ENCODE peak calls at places on chromosomes 5 and 9, in six cellular contexts. P is GM12878, T is K562, E is A549, B is endothelial cell of umbilical vein, J is HepG2. I is an unnamed sample.

GRCh38 chr5:111254613-111255012 is 30.4 kb downstream of the CAMK4 start:
- DNase-seq in P (peak), T (no peak), E (no peak), B (no peak), J (no peak), I (peak)

GRCh38 chr9:130426883-130427282 is 17.9 kb upstream of the ASS1 start:
- DNase-seq in P (no peak), T (no peak), E (peak), B (peak), J (no peak), I (peak)

GRCh38 chr9:118023649-118024048 is 319.4 kb downstream of the TLR4 start:
- DNase-seq in P (no peak), T (no peak), E (no peak), B (peak), J (no peak), I (no peak)

GRCh38 chr5:1793301-1793740 is 6.3 kb downstream of the MRPL36 start:
- DNase-seq in P (no peak), T (no peak), E (no peak), B (peak), J (no peak), I (peak)

GRCh38 chr9:7097040-7097715 is 339.4 kb downstream of the KDM4C start:
- DNase-seq in P (no peak), T (no peak), E (no peak), B (no peak), J (no peak), I (no peak)

GRCh38 chr9:98899399-98900056 is 44.2 kb upstream of the COL15A1 start:
- DNase-seq in P (no peak), T (no peak), E (no peak), B (no peak), J (no peak), I (peak)

GRCh38 chr5:16866795-16867584 is 69.1 kb downstream of the MYO10 start:
- DNase-seq in P (no peak), T (no peak), E (no peak), B (no peak), J (no peak), I (no peak)

GRCh38 chr5:40165106-40165788 is 514.5 kb upstream of the PTGER4 start:
- DNase-seq in P (no peak), T (no peak), E (no peak), B (no peak), J (no peak), I (no peak)

GRCh38 chr5:138639326-138639725 is 64.1 kb upstream of the HSPA9 start:
- DNase-seq in P (no peak), T (no peak), E (no peak), B (no peak), J (no peak), I (no peak)
- TF ChIP-seq MYC in P (no peak), T (no peak), E (no peak), B (no peak), J (no peak), I (no peak)

DNA sequence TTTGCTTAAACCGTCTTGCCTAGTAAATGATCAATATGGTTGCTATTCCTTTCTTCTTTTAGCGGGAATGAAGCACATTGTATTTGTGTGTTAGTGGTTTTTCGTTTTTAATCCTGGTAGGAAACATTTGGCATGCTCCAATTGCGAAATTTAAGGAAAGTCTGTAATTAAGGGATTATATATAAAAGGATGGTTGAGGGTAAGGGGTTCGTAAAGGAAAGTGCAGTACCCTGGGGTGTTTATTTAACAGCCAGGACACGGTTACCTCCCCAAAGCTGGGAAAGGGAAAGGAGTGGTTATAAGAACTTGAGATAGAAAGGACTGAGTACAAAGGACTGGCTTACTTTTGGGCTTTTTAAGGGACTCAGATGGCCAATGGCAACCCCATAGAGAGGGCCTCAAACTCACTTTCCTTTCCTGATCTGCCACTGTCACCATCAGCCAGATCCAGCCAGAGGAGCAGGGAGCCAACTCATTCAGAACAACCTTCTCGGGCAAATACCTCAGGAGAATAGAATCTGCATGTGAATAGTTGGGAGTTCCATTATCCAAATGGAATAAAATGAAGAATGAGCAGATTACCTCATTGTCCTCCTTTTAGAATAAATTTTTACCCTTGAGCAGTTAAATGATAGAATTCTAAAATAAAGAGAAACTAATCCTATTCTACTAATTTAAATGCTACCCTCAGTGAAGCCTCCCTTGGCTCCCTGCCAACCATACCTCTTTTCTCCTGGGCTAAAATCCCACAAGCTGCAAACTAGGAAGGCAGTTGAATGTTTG is 117.7 kb downstream of the SNCAIP start:
- DNase-seq in P (no peak), T (no peak), E (no peak), B (no peak), J (no peak), I (no peak)
- TF ChIP-seq POLR2A in P (no peak), T (no peak), E (no peak), B (no peak), J (no peak), I (no peak)

GRCh38 chr5:77851229-77852067 is 75.3 kb upstream of the TBCA start:
- DNase-seq in P (no peak), T (no peak), E (no peak), B (peak), J (no peak), I (no peak)

GRCh38 chr5:77852068-77852513 is 76.0 kb upstream of the TBCA start:
- DNase-seq in P (no peak), T (no peak), E (no peak), B (peak), J (no peak), I (no peak)

GRCh38 chr5:77853353-77853907 is 77.3 kb upstream of the TBCA start:
- DNase-seq in P (no peak), T (no peak), E (no peak), B (no peak), J (no peak), I (no peak)

GRCh38 chr5:77850536-77851228 is 74.5 kb upstream of the TBCA start:
- DNase-seq in P (no peak), T (no peak), E (no peak), B (no peak), J (no peak), I (no peak)

GRCh38 chr5:77852514-77853352 is 76.6 kb upstream of the TBCA start:
- DNase-seq in P (peak), T (no peak), E (peak), B (peak), J (no peak), I (peak)
- H3K4me3 ChIP-seq in P (peak), T (no peak), E (peak), B (peak), J (peak), I (peak)

GRCh38 chr9:131984564-131984963 is 95.1 kb downstream of the MED27 start:
- DNase-seq in P (no peak), T (no peak), E (no peak), B (peak), J (no peak), I (no peak)

GRCh38 chr9:131980267-131980916 is 99.3 kb downstream of the MED27 start:
- DNase-seq in P (no peak), T (no peak), E (no peak), B (no peak), J (no peak), I (no peak)

GRCh38 chr9:131982102-131982501 is 97.6 kb downstream of the MED27 start:
- DNase-seq in P (no peak), T (no peak), E (no peak), B (no peak), J (no peak), I (no peak)

GRCh38 chr9:131981116-131981847 is 98.4 kb downstream of the MED27 start:
- DNase-seq in P (no peak), T (no peak), E (no peak), B (peak), J (no peak), I (peak)

GRCh38 chr9:131982683-131983239 is 96.9 kb downstream of the MED27 start:
- DNase-seq in P (peak), T (no peak), E (no peak), B (no peak), J (no peak), I (peak)
- TF ChIP-seq MYC in P (no peak), T (no peak), E (no peak), B (no peak), J (no peak), I (no peak)

GRCh38 chr9:4983541-4984165 is 1.4 kb upstream of the JAK2 start:
- DNase-seq in P (no peak), T (no peak), E (no peak), B (no peak), J (peak), I (peak)

GRCh38 chr9:4986291-4986690 is 1.2 kb downstream of the JAK2 start:
- DNase-seq in P (no peak), T (no peak), E (no peak), B (no peak), J (no peak), I (no peak)

GRCh38 chr9:4985376-4986266 is 549 bp downstream of the JAK2 start:
- DNase-seq in P (no peak), T (peak), E (peak), B (peak), J (no peak), I (peak)

GRCh38 chr9:4984171-4984570 is 901 bp upstream of the JAK2 start:
- DNase-seq in P (no peak), T (no peak), E (peak), B (no peak), J (peak), I (no peak)

GRCh38 chr9:4984571-4985375 is at the start of gene JAK2:
- DNase-seq in P (peak), T (peak), E (peak), B (peak), J (peak), I (peak)
- TF ChIP-seq POLR2A in P (peak), T (peak), E (peak), B (peak), J (peak), I (peak)

DNA sequence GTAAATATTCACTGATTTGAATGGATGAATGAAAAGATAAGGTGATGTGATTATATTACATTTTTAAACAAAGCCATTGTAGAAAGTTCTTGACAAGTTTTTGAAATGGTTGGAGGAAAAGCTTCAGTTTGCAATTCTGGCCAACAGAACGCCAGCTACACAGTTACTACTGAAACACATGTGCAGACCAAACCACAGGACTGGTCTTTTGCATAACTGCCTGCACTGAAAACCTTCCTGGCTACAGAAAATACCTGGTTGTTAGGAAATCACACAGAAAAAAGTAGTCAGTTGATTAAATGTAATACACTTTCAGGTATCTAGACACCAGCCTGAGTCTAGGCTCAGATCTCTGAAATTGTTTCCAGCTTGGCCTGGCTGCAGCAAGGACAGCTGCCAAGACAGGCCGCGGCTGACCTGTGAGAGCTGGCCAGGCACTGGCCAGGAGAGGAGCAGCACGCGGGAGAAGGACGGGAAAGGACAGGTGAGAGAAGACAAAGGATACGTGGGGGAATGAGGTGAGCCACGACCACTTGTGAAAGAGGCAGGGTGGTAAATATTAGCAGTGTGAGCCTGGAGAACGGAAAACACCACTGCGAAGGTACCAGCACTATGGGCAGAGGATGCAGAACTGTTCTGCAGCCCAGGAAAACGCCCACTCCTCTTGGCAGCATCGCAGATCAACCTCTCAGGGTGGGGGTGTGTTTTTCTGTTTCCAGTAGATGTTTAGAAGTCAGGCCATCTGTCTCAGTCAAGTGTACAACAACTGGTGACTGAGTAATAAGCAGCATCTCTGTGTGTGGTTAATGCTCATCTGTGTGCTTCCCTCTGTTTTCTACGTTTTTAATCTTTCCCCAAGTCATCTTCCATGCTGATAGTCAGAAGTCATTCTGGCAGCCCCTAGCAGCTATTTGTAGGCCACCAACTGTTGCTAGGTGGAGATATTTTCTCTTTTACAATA is 137.4 kb downstream of the SCAMP1 start:
- DNase-seq in P (no peak), T (no peak), E (no peak), B (no peak), J (no peak), I (no peak)
- H3K4me3 ChIP-seq in P (peak), T (no peak), E (no peak), B (no peak), J (no peak), I (no peak)

GRCh38 chr9:13113751-13114150 is 165.7 kb downstream of the MPDZ start:
- DNase-seq in P (no peak), T (no peak), E (no peak), B (no peak), J (no peak), I (no peak)

GRCh38 chr9:13113201-13113600 is 166.3 kb downstream of the MPDZ start:
- DNase-seq in P (no peak), T (no peak), E (no peak), B (no peak), J (no peak), I (no peak)

GRCh38 chr9:13109781-13110180 is 169.7 kb downstream of the MPDZ start:
- DNase-seq in P (no peak), T (no peak), E (no peak), B (no peak), J (no peak), I (no peak)

GRCh38 chr9:13110766-13111400 is 168.6 kb downstream of the MPDZ start:
- DNase-seq in P (no peak), T (no peak), E (no peak), B (no peak), J (no peak), I (no peak)

DNA sequence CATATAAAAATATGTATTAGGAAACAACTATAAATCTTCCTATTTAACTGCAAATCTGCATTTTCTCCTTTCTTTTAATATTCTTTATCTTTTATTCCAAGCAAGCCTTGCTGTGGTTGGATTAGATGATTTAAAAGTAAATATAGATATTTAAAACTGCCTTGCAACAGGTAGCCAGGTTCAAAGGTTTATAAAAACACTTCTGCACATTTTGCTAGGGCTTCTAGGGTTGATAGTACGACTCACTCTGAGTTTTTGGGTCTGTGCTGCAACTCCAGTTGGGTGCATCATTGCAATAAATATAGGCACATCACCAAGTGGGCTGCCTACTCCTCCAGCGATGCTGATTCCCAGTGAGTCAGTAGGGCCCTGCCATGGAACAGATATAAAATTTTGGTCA is 167.7 kb downstream of the MPDZ start:
- DNase-seq in P (no peak), T (no peak), E (no peak), B (no peak), J (no peak), I (no peak)
- TF ChIP-seq MYC in P (no peak), T (no peak), E (no peak), B (no peak), J (no peak), I (no peak)

GRCh38 chr5:177425801-177426565 is 493 bp upstream of the GRK6 start:
- DNase-seq in P (peak), T (peak), E (peak), B (peak), J (peak), I (peak)
- TF ChIP-seq POLR2A in P (no peak), T (peak), E (no peak), B (peak), J (peak), I (peak)

GRCh38 chr5:50863771-50864170 is 197.3 kb downstream of the PARP8 start:
- DNase-seq in P (no peak), T (no peak), E (no peak), B (peak), J (no peak), I (no peak)

GRCh38 chr5:50866415-50866814 is 200.0 kb downstream of the PARP8 start:
- DNase-seq in P (no peak), T (no peak), E (no peak), B (no peak), J (no peak), I (no peak)

DNA sequence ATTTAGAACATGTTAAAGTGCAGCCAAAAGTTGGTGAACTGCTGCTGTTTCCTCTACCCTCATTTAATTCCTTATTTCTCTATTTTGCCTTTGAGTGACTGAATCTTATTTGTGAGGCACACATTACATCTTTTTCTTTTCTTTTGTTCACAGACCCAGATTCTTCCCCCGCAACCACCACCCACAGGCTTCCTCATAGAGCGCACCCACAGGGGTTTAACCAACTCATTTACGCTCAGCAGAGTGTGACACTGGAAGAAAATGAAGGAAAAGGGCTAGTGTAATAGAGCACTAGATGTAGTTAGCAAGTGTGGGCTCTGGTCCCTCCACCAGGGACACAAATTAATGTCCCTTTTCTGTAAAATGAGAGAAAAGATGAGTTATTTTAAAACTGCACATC is 200.7 kb downstream of the PARP8 start:
- DNase-seq in P (no peak), T (no peak), E (no peak), B (no peak), J (no peak), I (no peak)
- H3K4me3 ChIP-seq in P (no peak), T (no peak), E (no peak), B (no peak), J (no peak), I (no peak)